ENCODE peak calls at places on chromosome 6, in five cellular contexts. One of them, this sample, is unnamed.

GRCh38 chr6:72466971-72467566 is 154.8 kb upstream of the KCNQ5 start:
- DNase-seq in stimulated activated CD4-positive, alpha-beta T cell treated with anti-CD3 and anti-CD28 coated beads, Interleukin-15, amount 100 ng/mL, for 24 hours: no peak
- DNase-seq in sigmoid colon: no peak
- DNase-seq in activated CD4-positive, alpha-beta memory T cell treated with anti-CD3 and anti-CD28 coated beads, Interleukin-2, amount 10 ng/mL, durations not matched to agents 7 days and 5 days: no peak
- DNase-seq in GOT3: no peak
- DNase-seq in this sample: no peak

GRCh38 chr6:140571139-140571538 is 1196.7 kb upstream of the CITED2 start:
- DNase-seq in activated CD4-positive, alpha-beta memory T cell treated with anti-CD3 and anti-CD28 coated beads, Interleukin-2, amount 10 ng/mL, durations not matched to agents 7 days and 5 days: no peak
- DNase-seq in GOT3: no peak
- DNase-seq in sigmoid colon: no peak
- DNase-seq in stimulated activated CD4-positive, alpha-beta T cell treated with anti-CD3 and anti-CD28 coated beads, Interleukin-15, amount 100 ng/mL, for 24 hours: no peak
- DNase-seq in this sample: no peak

GRCh38 chr6:22972771-22973170 is 403.4 kb downstream of the HDGFL1 start:
- DNase-seq in sigmoid colon: no peak
- DNase-seq in stimulated activated CD4-positive, alpha-beta T cell treated with anti-CD3 and anti-CD28 coated beads, Interleukin-15, amount 100 ng/mL, for 24 hours: no peak
- DNase-seq in GOT3: no peak
- DNase-seq in activated CD4-positive, alpha-beta memory T cell treated with anti-CD3 and anti-CD28 coated beads, Interleukin-2, amount 10 ng/mL, durations not matched to agents 7 days and 5 days: no peak
- DNase-seq in this sample: no peak

GRCh38 chr6:5425797-5426196 is 164.5 kb downstream of the FARS2 start:
- DNase-seq in stimulated activated CD4-positive, alpha-beta T cell treated with anti-CD3 and anti-CD28 coated beads, Interleukin-15, amount 100 ng/mL, for 24 hours: no peak
- DNase-seq in GOT3: no peak
- DNase-seq in sigmoid colon: no peak
- DNase-seq in activated CD4-positive, alpha-beta memory T cell treated with anti-CD3 and anti-CD28 coated beads, Interleukin-2, amount 10 ng/mL, durations not matched to agents 7 days and 5 days: no peak
- DNase-seq in this sample: no peak

GRCh38 chr6:125717120-125717731 is 32.2 kb upstream of the HEY2 start:
- DNase-seq in activated CD4-positive, alpha-beta memory T cell treated with anti-CD3 and anti-CD28 coated beads, Interleukin-2, amount 10 ng/mL, durations not matched to agents 7 days and 5 days: no peak
- DNase-seq in GOT3: no peak
- DNase-seq in stimulated activated CD4-positive, alpha-beta T cell treated with anti-CD3 and anti-CD28 coated beads, Interleukin-15, amount 100 ng/mL, for 24 hours: no peak
- DNase-seq in sigmoid colon: no peak
- DNase-seq in this sample: no peak

GRCh38 chr6:37882724-37883413 is 63.3 kb downstream of the ZFAND3 start:
- DNase-seq in sigmoid colon: no peak
- DNase-seq in stimulated activated CD4-positive, alpha-beta T cell treated with anti-CD3 and anti-CD28 coated beads, Interleukin-15, amount 100 ng/mL, for 24 hours: no peak
- DNase-seq in GOT3: no peak
- DNase-seq in activated CD4-positive, alpha-beta memory T cell treated with anti-CD3 and anti-CD28 coated beads, Interleukin-2, amount 10 ng/mL, durations not matched to agents 7 days and 5 days: no peak
- DNase-seq in this sample: no peak

GRCh38 chr6:116280960-116281316 is 1.2 kb upstream of the TSPYL1 start:
- DNase-seq in GOT3: no peak
- DNase-seq in sigmoid colon: no peak
- DNase-seq in stimulated activated CD4-positive, alpha-beta T cell treated with anti-CD3 and anti-CD28 coated beads, Interleukin-15, amount 100 ng/mL, for 24 hours: no peak
- DNase-seq in activated CD4-positive, alpha-beta memory T cell treated with anti-CD3 and anti-CD28 coated beads, Interleukin-2, amount 10 ng/mL, durations not matched to agents 7 days and 5 days: no peak
- DNase-seq in this sample: no peak

GRCh38 chr6:7827142-7827541 is 83.4 kb downstream of the TXNDC5 start:
- DNase-seq in sigmoid colon: no peak
- DNase-seq in stimulated activated CD4-positive, alpha-beta T cell treated with anti-CD3 and anti-CD28 coated beads, Interleukin-15, amount 100 ng/mL, for 24 hours: no peak
- DNase-seq in GOT3: no peak
- DNase-seq in activated CD4-positive, alpha-beta memory T cell treated with anti-CD3 and anti-CD28 coated beads, Interleukin-2, amount 10 ng/mL, durations not matched to agents 7 days and 5 days: no peak
- DNase-seq in this sample: no peak

GRCh38 chr6:138655828-138656227 is 117.7 kb upstream of the CCDC28A start:
- DNase-seq in sigmoid colon: no peak
- DNase-seq in GOT3: no peak
- DNase-seq in stimulated activated CD4-positive, alpha-beta T cell treated with anti-CD3 and anti-CD28 coated beads, Interleukin-15, amount 100 ng/mL, for 24 hours: no peak
- DNase-seq in activated CD4-positive, alpha-beta memory T cell treated with anti-CD3 and anti-CD28 coated beads, Interleukin-2, amount 10 ng/mL, durations not matched to agents 7 days and 5 days: no peak
- DNase-seq in this sample: no peak

GRCh38 chr6:35300848-35301247 is 3.2 kb downstream of the DEF6 start:
- DNase-seq in GOT3: no peak
- DNase-seq in sigmoid colon: peak
- DNase-seq in activated CD4-positive, alpha-beta memory T cell treated with anti-CD3 and anti-CD28 coated beads, Interleukin-2, amount 10 ng/mL, durations not matched to agents 7 days and 5 days: peak
- DNase-seq in stimulated activated CD4-positive, alpha-beta T cell treated with anti-CD3 and anti-CD28 coated beads, Interleukin-15, amount 100 ng/mL, for 24 hours: peak
- DNase-seq in this sample: no peak

GRCh38 chr6:156600678-156601077 is 176.5 kb upstream of the ARID1B start:
- DNase-seq in stimulated activated CD4-positive, alpha-beta T cell treated with anti-CD3 and anti-CD28 coated beads, Interleukin-15, amount 100 ng/mL, for 24 hours: no peak
- DNase-seq in activated CD4-positive, alpha-beta memory T cell treated with anti-CD3 and anti-CD28 coated beads, Interleukin-2, amount 10 ng/mL, durations not matched to agents 7 days and 5 days: no peak
- DNase-seq in GOT3: no peak
- DNase-seq in sigmoid colon: no peak
- DNase-seq in this sample: no peak

GRCh38 chr6:42165016-42165415 is 8.1 kb upstream of the GUCA1A start:
- DNase-seq in sigmoid colon: no peak
- DNase-seq in stimulated activated CD4-positive, alpha-beta T cell treated with anti-CD3 and anti-CD28 coated beads, Interleukin-15, amount 100 ng/mL, for 24 hours: no peak
- DNase-seq in activated CD4-positive, alpha-beta memory T cell treated with anti-CD3 and anti-CD28 coated beads, Interleukin-2, amount 10 ng/mL, durations not matched to agents 7 days and 5 days: no peak
- DNase-seq in GOT3: no peak
- DNase-seq in this sample: no peak

GRCh38 chr6:38957426-38957825 is 91.2 kb upstream of the GLP1R start:
- DNase-seq in activated CD4-positive, alpha-beta memory T cell treated with anti-CD3 and anti-CD28 coated beads, Interleukin-2, amount 10 ng/mL, durations not matched to agents 7 days and 5 days: no peak
- DNase-seq in GOT3: no peak
- DNase-seq in sigmoid colon: no peak
- DNase-seq in stimulated activated CD4-positive, alpha-beta T cell treated with anti-CD3 and anti-CD28 coated beads, Interleukin-15, amount 100 ng/mL, for 24 hours: no peak
- DNase-seq in this sample: no peak

GRCh38 chr6:82365011-82365751 is 1.6 kb downstream of the TPBG start:
- DNase-seq in activated CD4-positive, alpha-beta memory T cell treated with anti-CD3 and anti-CD28 coated beads, Interleukin-2, amount 10 ng/mL, durations not matched to agents 7 days and 5 days: peak
- DNase-seq in GOT3: peak
- DNase-seq in stimulated activated CD4-positive, alpha-beta T cell treated with anti-CD3 and anti-CD28 coated beads, Interleukin-15, amount 100 ng/mL, for 24 hours: peak
- DNase-seq in sigmoid colon: no peak
- DNase-seq in this sample: no peak